ENCODE peak calls at places on chromosomes 7 and 10, in six cellular contexts. T is mucosa of descending colon, V is NCI-H1092, U is NCI-H1436, F is epithelial cell of esophagus, S is iPS DF 6.9. A is an unnamed sample.

GRCh38 chr7:38660427-38661099 is 29.4 kb upstream of the AMPH start:
- DNase-seq in F (peak), T (no peak), V (peak), U (peak), S (peak), A (no peak)

GRCh38 chr10:79082631-79083581 is 14.1 kb downstream of the ZMIZ1 start:
- DNase-seq in S (no peak), V (no peak), U (no peak), F (no peak), T (no peak), A (no peak)

GRCh38 chr10:100896876-100897461 is 15.8 kb upstream of the SLF2 start:
- DNase-seq in V (no peak), F (no peak), T (no peak), U (no peak), S (no peak), A (no peak)

GRCh38 chr10:124354411-124355382 is 64.0 kb downstream of the OAT start:
- DNase-seq in F (peak), S (no peak), T (no peak), U (peak), V (no peak), A (no peak)

GRCh38 chr10:101566333-101567164 is 21.5 kb downstream of the POLL start:
- DNase-seq in S (no peak), F (no peak), T (no peak), V (peak), U (peak), A (no peak)

GRCh38 chr10:60186315-60187071 is 203.2 kb downstream of the ANK3 start:
- DNase-seq in F (no peak), U (no peak), V (no peak), S (no peak), T (no peak), A (no peak)

GRCh38 chr10:91552260-91552659 is 80.6 kb downstream of the PPP1R3C start:
- DNase-seq in U (no peak), F (no peak), S (no peak), V (no peak), T (no peak), A (no peak)

GRCh38 chr7:23235688-23236280 is 10.8 kb upstream of the GPNMB start:
- DNase-seq in V (no peak), F (peak), U (no peak), T (no peak), S (no peak), A (no peak)

GRCh38 chr10:129089341-129089740 is 377.7 kb upstream of the MGMT start:
- DNase-seq in U (no peak), V (no peak), T (no peak), S (no peak), F (no peak), A (no peak)

GRCh38 chr7:139430443-139430842 is 53.0 kb downstream of the KLRG2 start:
- DNase-seq in S (no peak), F (peak), U (no peak), V (no peak), T (no peak), A (no peak)

GRCh38 chr7:99141756-99142726 is 1.9 kb downstream of the SMURF1 start:
- DNase-seq in T (peak), F (peak), S (no peak), V (no peak), U (no peak), A (no peak)

GRCh38 chr7:107268593-107268992 is 99.8 kb downstream of the HBP1 start:
- DNase-seq in U (no peak), F (no peak), S (no peak), T (no peak), V (no peak), A (no peak)

GRCh38 chr7:43583424-43584199 is 704 bp downstream of the STK17A start:
- DNase-seq in V (peak), F (peak), S (no peak), T (peak), U (peak), A (peak)

GRCh38 chr7:157548691-157549265 is 212.0 kb downstream of the DNAJB6 start:
- DNase-seq in S (no peak), U (no peak), V (no peak), F (no peak), T (no peak), A (no peak)

GRCh38 chr10:93352638-93353383 is 129.3 kb downstream of the MYOF start:
- DNase-seq in F (peak), S (no peak), T (no peak), U (peak), V (no peak), A (no peak)

GRCh38 chr10:78203915-78204818 is 170.5 kb downstream of the RPS24 start:
- DNase-seq in U (peak), S (no peak), T (no peak), F (no peak), V (peak), A (no peak)

GRCh38 chr7:21108182-21108581 is 319.7 kb upstream of the SP4 start:
- DNase-seq in V (peak), F (no peak), T (peak), U (peak), S (no peak), A (no peak)

GRCh38 chr10:18104223-18104872 is 35.9 kb upstream of the CACNB2 start:
- DNase-seq in U (no peak), S (peak), V (peak), F (peak), T (no peak), A (no peak)

GRCh38 chr10:132648072-132648855 is 110.7 kb downstream of the INPP5A start:
- DNase-seq in V (no peak), U (no peak), T (no peak), F (no peak), S (no peak), A (no peak)

GRCh38 chr10:64813391-64813790 is 1292.2 kb downstream of the REEP3 start:
- DNase-seq in F (no peak), S (no peak), V (no peak), T (no peak), U (no peak), A (no peak)

GRCh38 chr10:76040830-76041220 is 609.4 kb downstream of the LRMDA start:
- DNase-seq in F (no peak), T (no peak), U (no peak), S (no peak), V (no peak), A (no peak)

GRCh38 chr7:4190021-4190981 is 491.8 kb upstream of the FOXK1 start:
- DNase-seq in V (no peak), S (no peak), F (no peak), U (peak), T (peak), A (no peak)

GRCh38 chr10:72106154-72106849 is 18.0 kb upstream of the SPOCK2 start:
- DNase-seq in U (no peak), S (no peak), V (no peak), F (no peak), T (no peak), A (no peak)

GRCh38 chr10:11153766-11154165 is 136.1 kb downstream of the CELF2 start:
- DNase-seq in V (no peak), T (no peak), S (no peak), U (no peak), F (no peak), A (no peak)

GRCh38 chr7:16839646-16840045 is 34.8 kb upstream of the AGR2 start:
- DNase-seq in F (no peak), V (no peak), T (no peak), S (no peak), U (no peak), A (no peak)

GRCh38 chr10:44990302-44990655 is 10.4 kb upstream of the ZNF22 start:
- DNase-seq in T (no peak), S (no peak), V (no peak), U (peak), F (no peak), A (no peak)

GRCh38 chr10:94777886-94778458 is 15.5 kb downstream of the CYP2C19 start:
- DNase-seq in V (no peak), F (no peak), S (no peak), U (no peak), T (no peak), A (no peak)

GRCh38 chr7:92790987-92791386 is 45.4 kb downstream of the CDK6 start:
- DNase-seq in V (no peak), S (no peak), T (no peak), F (peak), U (no peak), A (no peak)

GRCh38 chr7:80680159-80680903 is 41.9 kb downstream of the CD36 start:
- DNase-seq in S (no peak), T (no peak), V (no peak), F (no peak), U (no peak), A (no peak)

GRCh38 chr10:112137381-112137987 is 46.1 kb downstream of the GPAM start:
- DNase-seq in S (peak), V (peak), U (peak), T (peak), F (peak), A (no peak)

GRCh38 chr7:114409750-114410149 is 4.9 kb upstream of the FOXP2 start:
- DNase-seq in F (peak), U (no peak), V (no peak), S (no peak), T (no peak), A (no peak)

GRCh38 chr10:34281661-34282060 is 533.4 kb downstream of the PARD3 start:
- DNase-seq in U (no peak), V (no peak), S (no peak), F (no peak), T (no peak), A (no peak)

GRCh38 chr10:78335691-78336401 is 302.2 kb downstream of the RPS24 start:
- DNase-seq in F (no peak), S (no peak), V (no peak), U (no peak), T (no peak), A (no peak)

GRCh38 chr10:58179238-58179637 is 88.5 kb downstream of the IPMK start:
- DNase-seq in U (no peak), T (no peak), S (no peak), V (no peak), F (peak), A (no peak)